ENCODE peak calls at places on chromosomes 2 and 18, in six cellular contexts. L, X, E, N, I and A are unnamed samples.

GRCh38 chr2:158968396-158969161 is at the start of gene TANC1:
- DNase-seq in X (peak), L (peak), I (peak), E (peak), N (peak), A (peak)

GRCh38 chr18:12776821-12777471 is 74.1 kb downstream of the PSMG2 start:
- DNase-seq in L (no peak), I (no peak), X (no peak), E (no peak), N (no peak), A (no peak)

GRCh38 chr2:23801396-23801795 is 125.5 kb downstream of the ATAD2B start:
- DNase-seq in E (no peak), N (no peak), I (peak), X (no peak), L (peak), A (no peak)

GRCh38 chr2:161847910-161848309 is 223.7 kb downstream of the SLC4A10 start:
- DNase-seq in N (no peak), X (no peak), E (no peak), L (no peak), I (no peak), A (no peak)

GRCh38 chr2:121284424-121285076 is 452 bp downstream of the TFCP2L1 start:
- DNase-seq in I (no peak), N (no peak), E (no peak), X (peak), L (no peak), A (no peak)

GRCh38 chr2:197786010-197786877 is 1.1 kb upstream of the BOLL start:
- DNase-seq in I (no peak), E (peak), N (no peak), X (peak), L (no peak), A (peak)

GRCh38 chr2:74441690-74442482 is at the start of gene RTKN:
- DNase-seq in I (no peak), L (no peak), E (peak), N (no peak), X (peak), A (peak)

GRCh38 chr2:47173986-47174730 is 19.1 kb upstream of the STPG4 start:
- DNase-seq in E (no peak), L (no peak), I (no peak), N (no peak), X (no peak), A (no peak)

GRCh38 chr2:179331066-179331465 is 66.4 kb upstream of the SESTD1 start:
- DNase-seq in X (no peak), E (no peak), L (no peak), N (no peak), I (no peak), A (no peak)

GRCh38 chr18:8705941-8706544 is 687 bp downstream of the MTCL1 start:
- DNase-seq in X (no peak), E (no peak), L (no peak), I (no peak), N (no peak), A (peak)

GRCh38 chr2:152200562-152201465 is 25.3 kb upstream of the STAM2 start:
- DNase-seq in L (peak), E (no peak), I (peak), X (peak), N (peak), A (no peak)

GRCh38 chr2:231185886-231186285 is 12.5 kb upstream of the ARMC9 start:
- DNase-seq in N (no peak), E (no peak), I (no peak), X (no peak), L (no peak), A (no peak)

GRCh38 chr2:128215897-128216645 is 102.6 kb downstream of the HS6ST1 start:
- DNase-seq in L (no peak), E (no peak), X (no peak), N (no peak), I (no peak), A (no peak)

GRCh38 chr2:113225505-113226259 is 51.9 kb downstream of the PSD4 start:
- DNase-seq in E (no peak), L (peak), N (peak), X (peak), I (no peak), A (no peak)

GRCh38 chr2:64750001-64750816 is 96.5 kb upstream of the SERTAD2 start:
- DNase-seq in X (peak), E (peak), N (peak), I (no peak), L (peak), A (peak)

GRCh38 chr18:36441872-36442271 is 144.4 kb downstream of the FHOD3 start:
- DNase-seq in I (no peak), N (peak), X (no peak), L (peak), E (no peak), A (no peak)

GRCh38 chr2:85873679-85874078 is 15.1 kb downstream of the ST3GAL5 start:
- DNase-seq in L (no peak), I (no peak), E (no peak), X (no peak), N (no peak), A (no peak)

GRCh38 chr2:220962556-220962955 is 609.5 kb downstream of the EPHA4 start:
- DNase-seq in E (no peak), X (no peak), L (peak), N (peak), I (no peak), A (no peak)

GRCh38 chr2:153388246-153388645 is 90.3 kb downstream of the RPRM start:
- DNase-seq in N (no peak), I (no peak), E (no peak), X (no peak), L (no peak), A (no peak)

GRCh38 chr2:74269667-74270066 is 71.3 kb downstream of the MTHFD2 start:
- DNase-seq in X (no peak), L (no peak), N (no peak), I (no peak), E (no peak), A (no peak)

GRCh38 chr2:3626817-3627499 is 31.0 kb upstream of the ALLC start:
- DNase-seq in E (peak), N (no peak), L (no peak), I (no peak), X (no peak), A (no peak)

GRCh38 chr2:78992807-78993517 is 32.5 kb upstream of the REG3G start:
- DNase-seq in L (no peak), I (no peak), E (no peak), N (no peak), X (no peak), A (no peak)

GRCh38 chr2:78994789-78995188 is 30.7 kb upstream of the REG3G start:
- DNase-seq in X (no peak), E (no peak), I (no peak), N (no peak), L (no peak), A (no peak)

GRCh38 chr2:78993518-78994148 is 31.9 kb upstream of the REG3G start:
- DNase-seq in I (no peak), N (no peak), L (no peak), X (no peak), E (no peak), A (no peak)

DNA sequence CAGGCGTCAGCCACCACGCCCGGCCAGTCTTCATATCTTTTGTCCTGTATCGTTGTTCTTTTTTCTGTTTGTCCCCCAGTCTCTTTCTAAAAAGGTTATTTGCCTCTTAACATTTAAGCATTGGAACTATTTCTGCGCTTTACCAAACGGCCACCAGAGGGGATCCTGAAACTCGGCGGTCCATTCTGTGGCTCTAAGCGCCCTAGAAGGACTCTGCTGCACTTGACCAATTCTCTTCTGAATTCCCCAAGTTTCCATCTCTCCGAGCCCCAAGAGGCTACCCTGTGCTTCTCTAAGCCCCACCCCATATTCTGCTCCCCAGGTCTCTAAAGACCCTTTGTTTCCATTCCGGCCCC is 33.1 kb upstream of the REG3G start:
- DNase-seq in E (no peak), N (no peak), L (peak), I (no peak), X (peak), A (no peak)
- TF ChIP-seq CTCF in E (no peak), N (peak), L (peak), I (no peak), X (peak), A (no peak)

GRCh38 chr18:55275042-55275897 is 312.7 kb downstream of the TCF4 start:
- DNase-seq in X (peak), N (peak), E (no peak), I (peak), L (peak), A (no peak)
- TF ChIP-seq CTCF in X (no peak), N (peak), E (no peak), I (peak), L (peak), A (no peak)

DNA sequence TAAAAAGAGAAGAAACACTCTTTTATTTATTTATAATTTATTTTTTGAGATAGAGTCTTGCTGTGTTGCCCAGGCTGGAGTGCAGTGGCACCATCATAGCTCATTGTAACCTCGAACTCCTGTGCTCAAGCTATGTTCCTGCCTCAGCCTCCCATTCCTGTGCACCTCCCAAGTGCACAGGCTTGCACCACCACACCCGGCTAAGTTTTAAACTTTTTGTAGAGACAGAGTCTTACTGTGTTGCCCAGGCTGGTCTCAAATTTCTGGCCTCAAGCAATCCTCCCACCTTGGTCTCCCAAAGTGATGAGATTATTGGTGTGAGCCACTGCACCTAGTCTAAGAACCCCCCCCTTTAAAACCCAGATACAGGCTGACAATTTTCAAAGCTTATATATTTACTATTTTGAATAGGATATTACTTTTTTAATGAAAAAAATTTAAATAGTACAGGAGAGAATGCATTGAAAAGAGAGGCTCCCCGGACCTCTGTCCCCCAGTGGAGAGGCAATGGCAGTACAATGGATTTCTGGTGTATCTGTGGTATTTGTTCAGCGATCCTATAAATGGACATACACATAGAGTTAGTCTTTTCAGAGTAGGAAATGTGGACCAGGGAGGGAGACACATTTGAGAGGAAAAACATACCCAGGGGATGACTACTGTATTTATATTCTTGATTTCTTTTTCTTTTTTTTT is 48.1 kb upstream of the CNOT11 start:
- DNase-seq in X (peak), E (no peak), I (no peak), N (peak), L (peak), A (no peak)
- TF ChIP-seq CTCF in X (no peak), E (no peak), I (peak), N (peak), L (peak), A (no peak)

GRCh38 chr18:77068890-77069312 is 63.7 kb downstream of the MBP start:
- DNase-seq in I (no peak), L (no peak), E (no peak), N (no peak), X (no peak), A (no peak)
- TF ChIP-seq CTCF in I (peak), L (peak), E (no peak), N (peak), X (no peak), A (no peak)

DNA sequence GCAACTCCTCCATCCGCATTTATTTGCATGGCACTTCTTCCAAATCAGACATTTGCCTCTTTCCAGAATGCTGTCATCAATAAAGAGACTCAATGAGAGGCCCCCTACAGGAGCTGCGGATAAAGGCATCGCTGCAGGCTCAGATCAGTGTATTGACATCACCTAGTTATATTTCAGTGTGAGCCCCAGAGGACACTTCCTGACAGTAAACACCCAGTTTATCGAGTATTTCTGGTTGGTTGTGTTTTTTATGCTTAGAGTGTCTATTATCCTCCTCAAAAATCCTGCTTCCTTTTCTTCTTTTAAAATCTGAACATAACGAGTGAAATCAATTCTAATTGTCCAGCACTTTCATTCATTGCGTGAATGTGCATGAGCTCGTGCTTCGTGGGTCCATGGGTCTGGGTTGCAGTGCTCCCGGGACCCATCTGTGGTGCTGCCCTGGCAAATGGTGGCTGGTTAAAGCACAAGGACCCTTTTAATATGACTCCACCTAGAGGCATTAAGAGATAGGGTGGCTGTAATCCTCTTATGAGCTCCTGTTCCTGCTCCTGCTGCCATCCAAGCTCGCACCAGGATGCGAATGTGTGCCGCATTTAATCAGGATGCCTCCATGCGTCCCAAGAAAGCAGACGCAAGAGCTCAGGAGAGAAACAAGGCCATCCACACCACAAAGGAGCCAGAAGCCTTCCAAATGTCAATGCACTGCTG is 38.9 kb downstream of the NRP2 start:
- DNase-seq in N (no peak), I (no peak), E (no peak), X (no peak), L (no peak), A (no peak)
- TF ChIP-seq CTCF in N (peak), I (peak), E (no peak), X (peak), L (peak), A (no peak)

DNA sequence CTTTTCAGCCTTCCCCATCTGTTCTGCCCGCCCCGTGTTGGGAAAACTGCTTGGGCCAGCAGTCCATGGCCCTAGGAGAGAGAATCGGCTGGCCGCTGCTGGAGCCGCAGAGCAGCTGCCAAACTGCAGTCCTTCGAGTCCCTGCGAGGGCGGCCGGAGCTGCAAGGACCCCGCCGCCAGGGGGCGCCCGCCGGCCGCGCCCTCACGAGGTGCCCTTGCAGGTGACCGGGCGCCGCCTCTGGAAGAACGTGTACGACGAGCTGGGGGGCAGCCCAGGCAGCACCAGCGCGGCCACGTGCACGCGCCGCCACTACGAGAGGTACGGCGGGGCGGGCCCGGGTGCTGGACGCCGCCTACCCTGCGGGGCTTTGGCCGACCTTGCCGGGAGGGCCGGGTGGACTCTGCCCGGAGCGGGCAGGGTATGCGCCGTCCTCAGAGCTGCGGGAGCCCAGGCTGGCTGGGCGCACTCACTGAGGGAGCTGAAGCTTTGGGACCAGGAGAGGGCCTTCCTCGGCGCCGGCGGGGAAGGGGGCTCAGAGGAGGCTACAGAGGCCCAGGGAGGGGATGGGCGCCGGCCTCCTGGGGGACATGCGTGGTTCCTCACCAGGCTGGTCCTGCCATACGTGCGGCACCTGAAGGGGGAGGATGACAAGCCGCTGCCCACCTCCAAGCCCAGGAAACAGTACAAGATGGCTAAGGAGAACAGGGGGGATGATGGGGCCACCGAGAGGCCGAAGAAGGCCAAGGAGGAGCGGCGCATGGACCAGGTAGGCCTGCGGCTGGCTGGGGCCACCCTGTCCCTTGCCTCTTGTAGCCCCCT is 13.6 kb downstream of the ARID5A start:
- DNase-seq in L (no peak), I (no peak), X (peak), E (no peak), N (no peak), A (no peak)
- TF ChIP-seq CTCF in L (peak), I (no peak), X (peak), E (no peak), N (peak), A (no peak)

GRCh38 chr2:38495880-38496279 is 106.8 kb downstream of the HNRNPLL start:
- DNase-seq in N (no peak), E (no peak), L (no peak), I (no peak), X (no peak), A (no peak)

GRCh38 chr2:38499921-38500634 is 102.7 kb downstream of the HNRNPLL start:
- DNase-seq in E (no peak), L (no peak), X (no peak), N (no peak), I (no peak), A (no peak)

GRCh38 chr2:38496927-38497669 is 105.6 kb downstream of the HNRNPLL start:
- DNase-seq in N (no peak), E (no peak), X (no peak), L (no peak), I (no peak), A (no peak)

GRCh38 chr2:38497670-38498037 is 105.1 kb downstream of the HNRNPLL start:
- DNase-seq in L (no peak), I (no peak), E (no peak), N (no peak), X (no peak), A (no peak)

DNA sequence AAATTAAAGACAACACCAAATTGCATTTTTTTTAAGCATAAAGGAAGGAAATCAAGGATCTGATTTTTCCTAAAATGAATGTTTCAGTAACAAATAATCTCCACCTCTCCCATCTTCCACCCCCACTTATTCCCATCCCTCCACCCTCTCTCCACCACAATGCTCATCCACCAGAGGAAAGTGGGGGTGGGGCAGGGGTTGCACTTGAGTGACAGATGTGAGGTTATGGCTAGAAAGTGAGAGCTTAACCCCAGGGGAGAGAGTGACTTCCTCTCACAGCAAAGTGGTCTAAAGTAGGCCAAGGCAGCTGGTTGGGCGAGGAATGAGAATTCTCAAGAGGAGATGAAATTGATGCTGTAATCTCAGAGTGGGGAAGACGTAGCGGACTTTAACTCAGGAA is 104.7 kb downstream of the HNRNPLL start:
- DNase-seq in I (no peak), N (no peak), E (no peak), L (no peak), X (no peak), A (peak)
- TF ChIP-seq CTCF in I (no peak), N (no peak), E (no peak), L (no peak), X (no peak), A (no peak)